ENCODE peak calls at places on chromosomes 13 and 19, in ten cellular contexts. E, D, R, L, V, W, Q, S, K and M are unnamed samples.

GRCh38 chr13:37656247-37656940 is 57.8 kb upstream of the POSTN start:
- DNase-seq in K (no peak), V (no peak), Q (no peak), L (no peak), R (peak; percentile 94), W (no peak), D (no peak), E (peak; percentile 37), S (no peak), M (no peak)

GRCh38 chr19:29576761-29577661 is 29.1 kb upstream of the POP4 start:
- DNase-seq in K (no peak), E (no peak), W (no peak), D (no peak), L (no peak), Q (no peak), R (peak; percentile 43), V (no peak), S (no peak), M (no peak)

GRCh38 chr13:107211073-107211472 is 643.1 kb upstream of the ARGLU1 start:
- DNase-seq in V (no peak), R (peak; percentile 59), Q (peak; percentile 92), E (peak; percentile 94), W (peak; percentile 69), D (peak; percentile 88), K (peak; percentile 11), S (peak; percentile 78), L (peak; percentile 58), M (peak; percentile 65)

GRCh38 chr13:53338760-53339159 is 310.1 kb downstream of the OLFM4 start:
- DNase-seq in V (no peak), E (no peak), D (no peak), Q (no peak), W (no peak), R (no peak), K (no peak), L (no peak), S (no peak), M (no peak)

GRCh38 chr19:41324921-41325639 is 15.1 kb downstream of the CCDC97 start:
- DNase-seq in V (peak; percentile 80), E (no peak), W (peak; percentile 80), D (no peak), Q (peak; percentile 79), S (peak; percentile 57), R (no peak), L (peak; percentile 77), K (peak; percentile 23), M (peak; percentile 82)

GRCh38 chr19:44566984-44567383 is 37.5 kb upstream of the CEACAM20 start:
- DNase-seq in D (no peak), W (no peak), V (no peak), E (no peak), R (peak; percentile 26), L (no peak), Q (no peak), K (no peak), S (no peak), M (no peak)

GRCh38 chr13:33283195-33283910 is 2.2 kb downstream of the STARD13 start:
- DNase-seq in S (no peak), L (no peak), V (no peak), D (no peak), R (no peak), Q (no peak), E (no peak), K (no peak), W (no peak), M (no peak)

GRCh38 chr19:48578891-48579290 is 26.9 kb downstream of the SULT2B1 start:
- DNase-seq in D (no peak), E (no peak), Q (no peak), R (no peak), W (no peak), S (no peak), K (no peak), L (no peak), V (no peak), M (no peak)

GRCh38 chr13:48185018-48185417 is 48.0 kb upstream of the ITM2B start:
- DNase-seq in E (no peak), D (no peak), L (no peak), S (no peak), K (no peak), R (peak; percentile 19), V (no peak), W (no peak), Q (no peak), M (no peak)

GRCh38 chr19:1042689-1043511 is 3.0 kb downstream of the ABCA7 start:
- DNase-seq in E (peak; percentile 57), S (peak; percentile 76), W (no peak), K (no peak), V (peak; percentile 83), L (no peak), R (no peak), Q (no peak), D (no peak), M (no peak)

GRCh38 chr13:19048381-19048780 is 133.2 kb downstream of the TUBA3C start:
- DNase-seq in L (no peak), E (no peak), W (no peak), D (no peak), V (peak; percentile 54), Q (no peak), K (no peak), R (no peak), S (no peak), M (no peak)

GRCh38 chr13:71758823-71759222 is 108.2 kb downstream of the DACH1 start:
- DNase-seq in W (no peak), S (no peak), V (no peak), Q (peak; percentile 17), E (no peak), K (no peak), R (no peak), L (no peak), D (no peak), M (no peak)

DNA sequence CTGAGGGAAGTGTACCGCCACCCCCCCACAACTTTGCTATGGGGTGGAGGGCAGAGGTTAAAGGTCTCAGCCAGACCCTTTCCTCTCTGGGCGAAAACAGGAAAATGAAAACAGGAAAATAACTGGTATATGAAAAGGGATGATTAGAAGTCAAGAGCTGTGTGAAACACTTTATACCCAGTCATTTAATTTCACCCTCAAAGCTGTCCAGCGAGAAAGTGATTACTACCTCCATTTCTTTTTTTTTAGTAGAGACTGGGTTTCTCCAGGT is 575 bp upstream of the PHLDB3 start:
- DNase-seq in R (no peak), Q (no peak), S (no peak), V (no peak), L (no peak), D (no peak), E (no peak), K (no peak), W (no peak), M (no peak)
- H3K27ac ChIP-seq in R (no peak overlapping the region), Q (no peak overlapping the region), S (peak overlapping the region; percentile 86), V (peak overlapping the region; percentile 71), L (peak overlapping the region; percentile 83), D (no peak overlapping the region), E (no peak overlapping the region), K (peak overlapping the region; percentile 85), W (peak overlapping the region; percentile 94), M (no peak overlapping the region)

DNA sequence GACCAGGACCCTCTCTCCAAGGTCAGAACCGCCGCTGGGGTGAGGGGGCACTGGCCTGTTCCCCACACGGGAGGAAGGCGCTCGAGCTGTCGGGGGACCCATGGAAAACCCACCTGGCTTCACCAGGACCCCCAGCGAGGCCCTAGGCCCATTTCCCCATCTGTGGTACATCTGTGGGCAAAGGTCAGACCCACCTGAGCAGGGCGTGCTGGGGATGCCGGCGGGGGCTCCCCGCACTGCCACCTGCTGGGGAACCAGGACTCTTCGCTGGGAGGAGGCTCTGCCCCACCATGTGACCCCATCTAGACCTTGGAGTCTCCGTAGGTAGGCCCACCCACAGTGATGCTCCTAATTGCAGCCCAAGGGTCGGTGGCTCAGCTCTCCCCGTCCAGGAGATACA is 511 bp downstream of the WDR88 start:
- DNase-seq in Q (peak; percentile 70), L (no peak), W (no peak), R (no peak), S (no peak), E (no peak), D (no peak), V (peak; percentile 54), K (no peak), M (no peak)
- TF ChIP-seq CTCF in Q (peak; percentile 72), L (no peak), W (no peak), R (no peak), S (no peak), E (peak; percentile 27), D (no peak), V (no peak), K (no peak), M (no peak)

GRCh38 chr19:43464089-43464775 is 1.2 kb downstream of the LYPD3 start:
- DNase-seq in S (peak; percentile 81), D (peak; percentile 83), E (no peak), R (no peak), Q (no peak), K (no peak), L (peak; percentile 78), V (peak; percentile 84), W (peak; percentile 84), M (peak; percentile 80)

GRCh38 chr19:43463381-43464088 is 1.9 kb downstream of the LYPD3 start:
- DNase-seq in K (peak; percentile 99), V (peak; percentile 99), R (peak; percentile 91), S (peak; percentile 99), W (peak; percentile 98), Q (peak; percentile 99), E (peak; percentile 95), L (peak; percentile 98), D (peak; percentile 97), M (peak; percentile 99)

GRCh38 chr19:43461303-43461702 is 4.1 kb downstream of the LYPD3 start:
- DNase-seq in K (no peak), Q (no peak), W (no peak), D (no peak), S (no peak), E (no peak), L (no peak), V (no peak), R (no peak), M (no peak)

GRCh38 chr19:43462383-43462782 is 3.0 kb downstream of the LYPD3 start:
- DNase-seq in K (no peak), Q (no peak), W (no peak), V (no peak), D (no peak), R (no peak), S (no peak), L (no peak), E (no peak), M (no peak)

GRCh38 chr19:43462887-43463380 is 2.5 kb downstream of the LYPD3 start:
- DNase-seq in R (no peak), E (no peak), V (no peak), D (no peak), K (no peak), L (no peak), S (no peak), Q (no peak), W (no peak), M (no peak)
- H3K27ac ChIP-seq in R (peak overlapping the region; percentile 38), E (no peak overlapping the region), V (peak overlapping the region; percentile 63), D (peak overlapping the region; percentile 67), K (peak overlapping the region; percentile 85), L (peak overlapping the region; percentile 84), S (peak overlapping the region; percentile 80), Q (peak overlapping the region; percentile 83), W (peak overlapping the region; percentile 30), M (peak overlapping the region; percentile 86)

DNA sequence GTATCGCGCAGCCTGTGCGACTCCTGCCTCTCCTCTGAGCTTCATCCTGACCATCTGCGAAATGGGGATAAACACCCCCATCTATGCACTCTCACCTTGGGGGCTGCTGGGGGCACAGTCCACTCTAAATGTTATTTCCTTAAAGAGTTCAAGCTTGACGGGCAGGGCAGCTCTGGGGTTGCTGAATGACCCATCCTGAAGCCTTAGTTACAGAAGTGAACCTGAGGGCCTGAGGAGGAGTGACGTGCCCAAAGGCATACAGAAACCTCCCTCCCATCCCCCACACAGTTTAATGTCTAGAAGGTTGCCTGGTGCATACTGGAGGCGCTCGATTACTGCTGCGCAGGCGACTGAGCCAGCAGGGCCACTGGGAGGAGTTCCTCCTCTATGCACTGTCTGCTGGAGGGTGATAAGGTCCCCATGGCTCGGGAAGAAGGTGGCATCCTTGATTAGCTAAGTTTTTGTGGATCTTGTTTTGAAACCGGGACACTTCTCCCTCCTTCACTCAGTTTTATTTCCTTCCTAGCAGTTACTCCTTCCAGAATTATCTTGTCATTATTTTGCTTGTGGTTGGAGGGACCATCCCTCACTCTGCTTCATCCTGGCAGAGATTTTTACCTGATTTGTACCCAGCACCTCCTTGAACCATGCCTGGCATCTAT is 572 bp upstream of the FKBP8 start:
- DNase-seq in L (no peak), D (peak; percentile 48), Q (peak; percentile 90), R (peak; percentile 74), K (peak; percentile 62), V (no peak), W (no peak), E (peak; percentile 89), S (peak; percentile 82), M (peak; percentile 33)
- TF ChIP-seq CTCF in L (no peak), D (no peak), Q (peak; percentile 28), R (peak; percentile 23), K (peak; percentile 14), V (no peak), W (no peak), E (no peak), S (no peak), M (peak; percentile 24)